ENCODE peak calls at places on chromosomes 1 and 21, in five cellular contexts. I, Y, D, T and W are unnamed samples.

GRCh38 chr1:36889478-36889845 is 144.9 kb downstream of the GRIK3 start:
- DNase-seq in I (no peak), D (no peak), T (no peak), Y (no peak), W (no peak)

GRCh38 chr1:101293461-101294045 is 56.7 kb downstream of the S1PR1 start:
- DNase-seq in I (no peak), D (no peak), Y (no peak), T (no peak), W (no peak)

GRCh38 chr21:28066051-28066450 is 926.6 kb downstream of the LTN1 start:
- DNase-seq in D (no peak), T (no peak), I (no peak), Y (no peak), W (peak)

GRCh38 chr1:20476260-20477038 is 9.6 kb downstream of the CAMK2N1 start:
- DNase-seq in T (no peak), D (no peak), I (no peak), Y (no peak), W (peak)

GRCh38 chr1:205454903-205455335 is 926 bp downstream of the BLACAT1 start:
- DNase-seq in I (no peak), T (no peak), Y (no peak), D (no peak), W (no peak)

GRCh38 chr1:1665815-1666251 is 7.0 kb upstream of the CDK11B start:
- DNase-seq in T (no peak), Y (peak), I (no peak), D (no peak), W (no peak)

GRCh38 chr1:91098299-91098901 is 76.6 kb upstream of the ZNF644 start:
- DNase-seq in D (no peak), T (no peak), I (no peak), Y (no peak), W (no peak)

GRCh38 chr1:155085504-155086181 is 7.0 kb downstream of the EFNA3 start:
- DNase-seq in Y (peak), T (no peak), D (no peak), I (peak), W (peak)

GRCh38 chr1:150152772-150153461 is 3.2 kb downstream of the PLEKHO1 start:
- DNase-seq in T (no peak), D (no peak), I (no peak), Y (peak), W (peak)

GRCh38 chr1:33234131-33234530 is 22.2 kb upstream of the ZNF362 start:
- DNase-seq in T (no peak), Y (no peak), I (no peak), D (no peak), W (no peak)

GRCh38 chr1:147084273-147085096 is 87.8 kb downstream of the PRKAB2 start:
- DNase-seq in Y (peak), I (peak), D (peak), T (peak), W (peak)

GRCh38 chr1:186304982-186305949 is 69.8 kb downstream of the TPR start:
- DNase-seq in I (no peak), Y (no peak), T (no peak), D (no peak), W (peak)

GRCh38 chr1:102191723-102192122 is 195.0 kb upstream of the OLFM3 start:
- DNase-seq in I (no peak), D (no peak), Y (no peak), T (no peak), W (no peak)

GRCh38 chr1:227896710-227897655 is 50.7 kb downstream of the WNT9A start:
- DNase-seq in I (peak), T (no peak), D (no peak), Y (peak), W (no peak)

GRCh38 chr1:161153682-161154337 is at the start of gene UFC1:
- DNase-seq in D (peak), T (no peak), I (no peak), Y (peak), W (peak)

DNA sequence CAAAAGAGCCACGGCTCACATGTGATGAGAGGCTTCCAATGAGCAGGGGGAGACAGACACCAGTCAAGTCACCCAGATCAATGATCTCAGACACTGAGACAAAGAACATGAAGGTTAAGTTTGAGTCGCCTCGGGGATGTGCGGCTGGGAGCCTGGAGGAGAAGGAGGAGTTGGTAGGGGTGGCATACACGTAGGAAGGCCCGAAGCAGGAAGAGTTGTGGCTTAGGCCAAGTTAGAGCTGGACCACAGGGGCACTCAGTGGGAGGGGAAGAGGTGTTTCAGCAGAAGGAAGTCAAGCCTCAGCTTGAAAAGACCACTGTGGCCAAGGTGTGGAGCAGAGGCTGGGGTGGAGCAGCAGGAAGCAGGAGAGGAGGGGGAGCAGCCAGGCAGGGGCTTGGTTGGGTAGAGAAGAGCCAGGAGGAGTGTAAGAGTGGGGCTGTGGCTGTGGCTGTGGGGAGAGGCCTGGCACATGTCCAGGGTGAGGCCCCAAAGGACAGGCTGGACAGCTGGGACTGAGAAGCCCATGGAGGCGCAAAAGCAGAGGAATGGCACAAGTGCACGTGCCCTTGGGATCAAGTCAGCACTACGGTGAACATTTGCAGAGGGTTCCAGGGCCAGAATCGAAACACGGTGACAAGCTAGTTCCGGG is 27.6 kb downstream of the CTNNBIP1 start:
- DNase-seq in T (no peak), I (no peak), Y (no peak), D (no peak), W (no peak)
- H3K4me3 ChIP-seq in T (no peak), I (no peak), Y (no peak), D (no peak), W (no peak)

GRCh38 chr1:114431026-114431425 is 80.0 kb downstream of the TRIM33 start:
- DNase-seq in Y (no peak), D (no peak), T (no peak), I (no peak), W (no peak)

GRCh38 chr1:114427612-114428011 is 83.4 kb downstream of the TRIM33 start:
- DNase-seq in I (no peak), Y (no peak), T (no peak), D (no peak), W (no peak)

GRCh38 chr1:114423455-114423854 is 87.5 kb downstream of the TRIM33 start:
- DNase-seq in I (no peak), Y (no peak), D (no peak), T (no peak), W (no peak)

GRCh38 chr1:114428083-114428754 is 82.8 kb downstream of the TRIM33 start:
- DNase-seq in I (no peak), Y (no peak), D (no peak), T (no peak), W (peak)
- TF ChIP-seq CTCF in I (peak), Y (peak), D (peak), T (no peak), W (peak)

GRCh38 chr1:16144325-16145029 is 11.4 kb downstream of the EPHA2 start:
- DNase-seq in Y (no peak), D (no peak), I (no peak), T (no peak), W (no peak)
- H3K4me3 ChIP-seq in Y (peak), D (peak), I (peak), T (no peak), W (no peak)

DNA sequence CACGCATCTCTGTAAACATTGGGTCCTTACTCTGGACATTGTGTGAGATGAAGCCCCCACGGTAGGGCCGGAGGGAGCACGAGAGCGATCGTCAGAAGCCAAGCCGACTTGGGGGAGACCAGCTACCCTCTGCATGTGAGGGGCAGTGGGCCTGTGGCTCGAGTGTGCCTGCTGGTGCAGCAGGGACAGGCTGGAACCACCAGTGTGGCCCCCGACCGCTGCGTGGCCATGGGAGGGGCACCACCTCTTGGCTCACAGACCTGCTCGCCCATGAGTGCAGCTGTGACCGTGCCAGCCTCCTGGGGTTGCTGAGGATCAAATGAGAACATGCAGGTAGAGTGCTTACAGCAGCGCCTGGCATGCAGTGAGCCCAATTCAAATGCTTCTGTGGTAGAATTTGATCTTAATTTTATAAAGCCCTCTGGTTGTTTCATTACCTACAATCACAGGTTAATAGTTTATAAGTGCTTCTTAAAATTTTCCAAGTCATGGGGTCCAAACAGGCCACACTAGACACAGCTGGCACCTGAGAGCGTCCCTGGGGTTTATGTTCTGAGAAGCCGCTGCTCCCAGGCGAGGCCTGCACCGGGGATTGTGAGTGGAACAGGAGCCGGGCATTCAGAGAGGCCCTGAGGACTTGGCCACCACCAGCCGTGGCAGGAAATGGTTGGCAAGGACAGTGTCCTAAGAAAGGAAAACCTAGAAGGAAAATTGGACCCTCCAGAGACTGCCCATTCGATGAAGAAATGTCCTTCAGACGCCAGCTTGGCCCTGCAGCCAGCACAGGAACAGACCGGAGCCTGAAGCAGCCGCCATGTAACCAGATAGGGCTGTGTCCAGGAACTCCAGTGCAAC is 22.6 kb upstream of the ADARB1 start:
- DNase-seq in D (no peak), Y (no peak), T (no peak), I (no peak), W (no peak)
- TF ChIP-seq CTCF in D (no peak), Y (no peak), T (no peak), I (no peak), W (no peak)

DNA sequence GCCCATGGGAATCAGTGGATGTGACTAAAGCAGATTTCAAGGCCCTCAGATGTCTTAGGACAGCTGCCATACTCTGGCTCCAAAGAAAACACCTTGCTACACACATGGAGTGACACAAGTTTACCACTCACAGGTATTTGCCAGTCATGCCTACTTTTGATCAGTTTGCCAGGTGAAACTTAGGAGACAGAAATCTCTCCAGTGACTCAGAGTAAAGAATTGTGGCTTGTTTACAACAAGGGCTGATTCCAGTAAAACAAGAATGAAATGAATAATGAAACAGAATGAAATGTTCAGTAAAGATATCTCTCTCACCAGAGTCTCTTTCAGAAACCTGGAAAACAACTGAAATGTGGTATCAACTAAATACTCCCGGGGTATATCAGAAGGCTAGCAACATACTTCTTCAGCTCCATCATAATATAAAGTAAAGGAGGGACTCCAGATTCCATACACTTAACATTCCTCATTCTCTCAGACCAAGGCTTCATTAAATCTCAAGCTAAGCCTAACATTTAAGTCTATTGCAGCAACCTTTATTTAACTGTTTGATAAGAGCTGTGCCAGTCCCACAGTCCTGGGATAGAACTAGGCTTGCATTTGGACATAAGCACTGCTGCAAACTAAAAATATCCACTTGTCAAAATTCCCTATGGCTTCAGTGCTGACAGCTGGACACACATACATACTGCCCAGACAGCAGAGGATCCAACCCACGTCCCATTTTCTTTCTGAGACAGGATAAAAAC is 143.3 kb downstream of the SIPA1L2 start:
- DNase-seq in T (no peak), I (no peak), D (no peak), Y (no peak), W (peak)
- H3K4me3 ChIP-seq in T (no peak), I (no peak), D (no peak), Y (no peak), W (no peak)

DNA sequence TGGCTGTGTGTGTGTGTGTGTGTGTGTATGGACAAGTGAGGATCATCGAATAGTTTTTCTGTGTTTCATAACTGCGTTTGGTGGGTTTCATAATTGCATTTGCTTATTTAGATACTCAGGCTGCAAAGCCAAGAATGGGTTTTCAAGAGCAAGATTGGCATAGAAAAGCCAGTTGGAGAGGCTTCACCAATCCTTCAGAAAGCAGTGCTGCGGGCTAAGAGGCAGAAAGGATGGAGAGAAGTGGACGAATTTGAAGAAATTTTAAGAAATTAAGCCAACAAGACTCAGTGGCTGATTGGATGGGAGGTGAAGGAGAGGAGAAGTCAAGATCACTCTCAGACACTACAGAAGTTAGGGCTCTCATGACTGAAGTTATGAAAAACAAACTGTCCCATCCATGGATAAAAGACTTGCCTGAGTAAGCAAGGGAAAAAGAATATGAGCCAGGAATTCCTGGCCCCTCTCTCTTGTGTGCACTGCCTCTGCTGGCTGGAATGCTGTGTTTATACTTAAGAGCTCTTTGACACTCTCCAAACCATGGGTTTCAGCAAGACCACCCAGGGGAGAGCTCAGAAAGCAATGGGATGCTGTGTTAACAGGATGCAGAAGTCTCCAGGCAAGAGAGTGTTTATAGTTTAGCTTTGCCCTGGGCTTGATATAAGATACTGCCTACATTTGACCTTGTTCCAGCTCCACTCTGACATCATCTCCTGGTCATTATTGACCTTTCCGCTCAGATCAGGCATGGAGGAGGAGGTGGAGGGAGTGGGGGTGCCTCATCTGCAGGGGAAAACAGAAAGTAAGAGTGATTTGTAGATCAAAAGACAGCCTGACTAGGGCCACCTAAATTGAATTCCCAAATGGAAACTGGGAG is 232.0 kb upstream of the PLXNA2 start:
- DNase-seq in D (no peak), Y (no peak), T (peak), I (no peak), W (peak)
- TF ChIP-seq CTCF in D (no peak), Y (peak), T (no peak), I (no peak), W (no peak)

DNA sequence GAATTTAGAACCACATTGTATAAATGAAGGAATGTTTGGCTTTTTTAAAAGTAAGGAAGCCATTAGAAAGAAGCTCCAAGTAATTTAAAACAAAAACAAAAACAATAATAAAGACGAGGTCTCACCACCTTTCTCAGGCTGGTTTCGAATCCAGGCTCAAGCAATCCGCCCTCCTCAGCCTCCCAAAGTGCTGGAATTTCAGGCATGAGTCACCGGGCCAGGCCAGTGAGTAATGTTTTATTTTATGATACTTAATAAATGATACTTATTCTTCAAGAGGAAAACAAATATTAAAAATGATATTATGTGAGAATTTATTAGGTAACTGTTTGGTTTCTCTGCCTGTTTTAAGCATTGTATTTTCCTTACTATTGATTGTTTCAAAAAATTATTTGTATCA is 201.4 kb upstream of the BRINP3 start:
- DNase-seq in T (no peak), D (no peak), Y (no peak), I (no peak), W (no peak)
- H3K4me3 ChIP-seq in T (no peak), D (no peak), Y (no peak), I (no peak), W (no peak)

DNA sequence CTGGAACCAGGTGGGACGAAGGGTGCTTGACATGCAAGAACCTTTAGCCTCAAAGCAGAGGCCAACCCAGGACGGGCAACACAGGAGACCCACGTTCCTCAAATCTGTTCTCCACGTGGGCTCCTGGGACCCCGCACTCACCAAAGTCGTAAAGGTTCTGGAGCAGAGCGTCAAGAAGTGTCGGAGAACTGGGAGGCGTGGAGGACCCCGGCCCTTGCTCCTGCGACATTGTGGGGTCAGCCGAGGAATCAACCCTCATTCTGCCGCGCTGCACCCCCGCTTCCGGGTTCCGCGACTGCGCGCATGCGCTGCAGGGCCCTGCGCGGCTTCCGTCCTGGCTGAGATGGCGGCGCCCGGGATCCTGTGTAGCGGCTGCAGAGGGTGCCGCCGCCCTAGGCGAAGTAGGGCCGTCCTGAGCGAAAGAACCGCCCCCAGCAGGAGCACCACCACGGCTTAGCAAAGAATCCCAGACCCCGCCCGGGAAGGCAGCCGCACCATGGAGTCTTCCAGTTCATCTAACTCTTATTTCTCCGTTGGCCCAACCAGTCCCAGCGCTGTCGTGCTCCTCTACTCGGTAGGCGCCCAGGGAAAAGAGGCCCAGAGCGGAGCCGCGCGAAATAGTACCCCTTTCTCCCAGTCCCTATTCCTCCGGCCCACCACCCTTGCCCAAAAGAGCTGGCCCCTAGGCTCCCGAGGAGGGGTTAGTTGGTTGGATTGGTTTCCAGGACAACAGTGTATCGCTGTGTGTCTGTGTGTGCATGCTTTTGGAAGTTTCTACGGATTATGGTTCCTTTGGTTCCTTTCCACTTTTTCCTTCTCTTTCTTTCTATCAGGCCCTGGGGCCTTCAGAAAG is at the start of gene GNPAT:
- DNase-seq in D (peak), Y (peak), T (peak), I (peak), W (peak)
- TF ChIP-seq CTCF in D (no peak), Y (no peak), T (no peak), I (no peak), W (no peak)

DNA sequence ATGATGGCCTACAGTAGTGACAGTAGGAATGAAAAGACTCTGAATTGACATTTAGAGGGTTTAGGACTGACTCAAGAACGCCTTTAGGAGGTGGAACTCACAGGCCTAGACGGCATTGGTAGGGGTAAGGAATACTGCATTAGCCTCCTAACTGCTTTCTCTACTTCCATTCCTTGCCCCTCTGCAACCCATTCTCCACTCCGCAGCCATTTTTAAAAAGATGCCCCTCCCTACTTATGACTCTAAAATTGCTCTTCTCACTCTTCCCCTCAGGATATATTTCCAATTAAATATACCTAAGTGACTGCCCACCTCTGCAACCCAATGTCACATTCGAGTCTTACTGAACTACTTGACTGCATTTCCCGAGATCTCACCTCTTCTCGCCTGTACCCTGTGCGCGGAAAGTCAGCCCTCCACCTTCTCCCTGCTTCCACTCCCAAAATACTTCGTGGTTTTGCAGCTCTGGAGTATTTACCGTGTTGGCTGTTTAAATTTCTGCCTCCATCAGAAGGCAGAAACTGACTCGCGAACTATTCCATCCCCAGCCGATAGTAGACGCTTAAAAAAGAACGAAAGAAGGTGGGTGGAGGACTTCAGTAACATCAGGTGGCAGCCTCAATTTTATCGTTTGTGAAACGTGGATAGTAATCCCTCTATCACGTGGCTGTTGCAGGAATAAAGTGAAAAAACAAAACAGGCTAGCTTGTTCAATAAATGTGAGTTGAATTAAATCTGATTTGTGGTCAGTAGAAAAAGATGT is 1.1 kb upstream of the YBX1 start:
- DNase-seq in T (no peak), I (no peak), D (no peak), Y (no peak), W (peak)
- H3K4me3 ChIP-seq in T (peak), I (peak), D (peak), Y (peak), W (peak)

GRCh38 chr1:175192630-175193338 is at the start of gene KIAA0040:
- DNase-seq in T (no peak), D (peak), Y (peak), I (peak), W (no peak)
- TF ChIP-seq CTCF in T (peak), D (no peak), Y (peak), I (no peak), W (no peak)